ENCODE peak calls at places on chromosomes 6 and 20, in seven cellular contexts. K is heart left ventricle, B is breast epithelium, A is fibroblast of mammary gland, G is A549, S is mesothelial cell of epicardium, H is chondrocyte. Z is an unnamed sample.

GRCh38 chr6:33985333-33985751 is 160.5 kb downstream of the GRM4 start:
- DNase-seq in G (no peak), S (no peak), K (no peak), B (no peak), H (no peak), A (no peak), Z (no peak)

GRCh38 chr20:48309293-48309692 is 518.5 kb downstream of the PREX1 start:
- DNase-seq in H (no peak), S (no peak), K (no peak), G (no peak), A (no peak), B (no peak), Z (no peak)

GRCh38 chr20:856361-856775 is 22.9 kb downstream of the FAM110A start:
- DNase-seq in S (no peak), H (peak), G (peak), A (peak), K (no peak), B (peak), Z (no peak)

GRCh38 chr6:146770275-146770964 is 171.6 kb downstream of the ADGB start:
- DNase-seq in K (no peak), A (no peak), B (no peak), S (no peak), H (no peak), G (no peak), Z (peak)

GRCh38 chr6:71531841-71532240 is 243.2 kb downstream of the OGFRL1 start:
- DNase-seq in K (no peak), B (peak), G (no peak), H (no peak), A (no peak), S (no peak), Z (no peak)

GRCh38 chr6:875012-875411 is 182.1 kb upstream of the EXOC2 start:
- DNase-seq in A (no peak), H (no peak), G (no peak), K (no peak), S (no peak), B (no peak), Z (no peak)

GRCh38 chr20:10864076-10864672 is 190.4 kb upstream of the JAG1 start:
- DNase-seq in A (peak), K (peak), B (no peak), G (peak), H (no peak), S (no peak), Z (no peak)

GRCh38 chr6:48736486-48737206 is 625.6 kb upstream of the PTCHD4 start:
- DNase-seq in G (no peak), H (no peak), K (no peak), S (no peak), A (peak), B (no peak), Z (no peak)

GRCh38 chr20:53708129-53708968 is 114.7 kb upstream of the ZNF217 start:
- DNase-seq in A (peak), H (no peak), S (no peak), K (no peak), B (no peak), G (no peak), Z (no peak)

GRCh38 chr6:166156942-166157341 is 10.7 kb downstream of the TBXT start:
- DNase-seq in S (no peak), A (peak), K (no peak), H (no peak), G (peak), B (no peak), Z (no peak)
- TF ChIP-seq CTCF in S (no peak), A (peak), K (peak), H (peak), G (peak), B (no peak), Z (no peak)

GRCh38 chr6:64732888-64733287 is 974.1 kb downstream of the EYS start:
- DNase-seq in A (no peak), B (no peak), K (no peak), G (no peak), H (no peak), S (no peak), Z (no peak)

GRCh38 chr6:64737418-64737817 is 969.6 kb downstream of the EYS start:
- DNase-seq in A (no peak), H (no peak), S (no peak), G (no peak), K (no peak), B (no peak), Z (no peak)

GRCh38 chr6:64733433-64733832 is 973.6 kb downstream of the EYS start:
- DNase-seq in A (no peak), B (no peak), S (no peak), K (no peak), G (no peak), H (no peak), Z (no peak)

GRCh38 chr6:64736421-64736950 is 970.5 kb downstream of the EYS start:
- DNase-seq in A (no peak), B (no peak), G (no peak), H (no peak), K (no peak), S (no peak), Z (no peak)
- TF ChIP-seq CTCF in A (no peak), B (no peak), G (no peak), H (no peak), K (no peak), S (no peak), Z (no peak)

GRCh38 chr6:30542915-30543314 is 13.4 kb downstream of the GNL1 start:
- DNase-seq in A (peak), K (no peak), S (no peak), H (no peak), B (no peak), G (no peak), Z (peak)
- TF ChIP-seq CTCF in A (peak), K (no peak), S (no peak), H (peak), B (no peak), G (no peak), Z (no peak)

DNA sequence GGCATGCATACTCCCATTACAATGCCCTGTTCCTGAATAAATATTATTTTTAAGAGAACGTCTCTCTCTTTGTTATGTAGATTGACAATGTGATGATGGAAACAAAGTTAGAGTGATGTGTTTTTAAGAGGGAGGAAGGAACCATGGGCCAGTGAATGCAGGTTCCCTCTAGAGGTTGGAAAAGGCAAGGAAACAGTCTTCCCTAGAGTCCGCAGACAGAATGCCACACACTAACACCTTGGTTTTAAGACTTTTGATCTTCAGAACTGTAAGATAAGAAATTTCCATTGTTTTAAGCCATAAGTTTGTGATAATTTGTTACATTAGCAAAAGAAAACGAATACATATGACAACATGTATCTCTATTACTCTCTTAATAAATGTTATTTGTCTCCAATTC is 4.7 kb upstream of the CENPW start:
- DNase-seq in G (no peak), S (no peak), A (no peak), K (no peak), B (no peak), H (no peak), Z (no peak)
- TF ChIP-seq CTCF in G (no peak), S (no peak), A (peak), K (no peak), B (no peak), H (peak), Z (no peak)

DNA sequence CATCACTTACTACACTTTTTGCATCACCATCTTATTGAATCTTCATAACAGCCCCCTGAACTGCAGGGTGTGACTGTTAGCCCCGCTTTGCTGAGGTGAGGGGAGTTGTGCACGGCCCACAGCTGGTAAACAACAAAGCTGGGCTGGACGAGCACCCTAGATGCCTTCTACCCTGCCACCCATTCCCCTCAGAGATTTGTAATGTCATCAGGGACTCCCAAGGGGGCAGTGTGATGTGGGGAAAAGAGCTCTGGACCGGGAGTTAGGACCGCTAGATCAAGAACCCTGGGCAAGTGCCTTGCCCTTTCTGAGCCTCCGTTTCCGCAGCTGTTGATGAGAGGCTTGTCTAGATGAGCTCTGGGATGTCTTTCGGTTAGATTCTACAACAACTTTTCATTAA is 20.9 kb downstream of the PKIG start:
- DNase-seq in A (no peak), H (no peak), B (no peak), K (no peak), G (no peak), S (no peak), Z (no peak)
- TF ChIP-seq CTCF in A (no peak), H (no peak), B (no peak), K (no peak), G (no peak), S (no peak), Z (no peak)

DNA sequence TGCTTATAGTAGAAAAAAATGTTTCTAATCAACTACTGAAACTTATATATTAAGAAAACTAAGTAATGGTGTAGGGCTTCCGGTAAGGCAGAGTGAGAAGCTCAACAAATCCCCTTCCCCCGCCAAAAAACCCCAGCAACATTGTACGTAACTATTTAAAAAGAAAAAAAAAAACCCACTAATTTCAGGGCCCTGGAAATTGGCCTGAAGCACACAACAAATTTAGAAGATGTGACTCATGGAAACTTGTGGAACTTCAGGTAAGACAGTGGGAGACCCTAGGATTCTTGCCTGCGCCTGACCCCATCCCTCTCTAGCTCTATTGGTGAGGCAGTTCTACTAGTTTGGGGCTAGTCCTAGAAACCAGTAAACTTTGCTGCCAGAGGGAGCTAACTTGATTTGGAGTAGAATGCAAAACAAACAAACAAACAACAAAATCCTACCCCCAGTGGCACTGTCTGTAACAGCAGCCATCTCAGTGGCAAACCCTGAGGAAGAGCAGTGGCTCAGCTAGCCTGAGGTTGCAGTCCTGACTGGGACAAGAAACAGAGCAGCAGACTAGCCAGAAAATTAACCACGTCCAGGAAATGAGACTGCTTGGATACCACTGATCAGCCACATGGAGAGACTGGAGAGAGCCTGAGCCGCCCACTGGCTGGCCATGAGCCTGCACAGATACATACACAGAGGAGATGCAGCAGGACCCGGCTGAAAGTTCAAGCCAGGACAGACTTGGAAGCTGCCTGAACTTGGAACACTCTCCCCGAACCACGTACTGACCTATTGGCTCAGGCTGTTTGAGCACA is 135.1 kb downstream of the TBXT start:
- DNase-seq in B (no peak), A (peak), G (peak), H (no peak), S (no peak), K (peak), Z (no peak)
- TF ChIP-seq CTCF in B (no peak), A (peak), G (no peak), H (peak), S (peak), K (no peak), Z (peak)